ENCODE peak calls at places on chromosomes 13 and 19, in four cellular contexts. One of them, this sample, is unnamed.

GRCh38 chr13:101452519-101453485 is at the start of gene ITGBL1:
- DNase-seq in stimulated activated CD4-positive, alpha-beta T cell treated with anti-CD3 and anti-CD28 coated beads, Interleukin-12 subunit alpha, Interleukin-12 subunit beta, amount 100 ng/mL, for 4 hours: no peak
- DNase-seq in B cell: no peak
- DNase-seq in sciatic nerve: peak
- DNase-seq in this sample: no peak

GRCh38 chr13:85266771-85267170 is 532.4 kb downstream of the SLITRK6 start:
- DNase-seq in B cell: no peak
- DNase-seq in stimulated activated CD4-positive, alpha-beta T cell treated with anti-CD3 and anti-CD28 coated beads, Interleukin-12 subunit alpha, Interleukin-12 subunit beta, amount 100 ng/mL, for 4 hours: no peak
- DNase-seq in sciatic nerve: no peak
- DNase-seq in this sample: no peak

GRCh38 chr19:52533901-52534300 is 6.4 kb downstream of the ZNF808 start:
- DNase-seq in B cell: no peak
- DNase-seq in sciatic nerve: no peak
- DNase-seq in stimulated activated CD4-positive, alpha-beta T cell treated with anti-CD3 and anti-CD28 coated beads, Interleukin-12 subunit alpha, Interleukin-12 subunit beta, amount 100 ng/mL, for 4 hours: no peak
- DNase-seq in this sample: no peak

GRCh38 chr13:100266026-100266425 is 177.1 kb downstream of the PCCA start:
- DNase-seq in sciatic nerve: no peak
- DNase-seq in B cell: no peak
- DNase-seq in stimulated activated CD4-positive, alpha-beta T cell treated with anti-CD3 and anti-CD28 coated beads, Interleukin-12 subunit alpha, Interleukin-12 subunit beta, amount 100 ng/mL, for 4 hours: no peak
- DNase-seq in this sample: no peak

GRCh38 chr13:50617134-50617721 is 226.3 kb downstream of the DLEU7 start:
- DNase-seq in sciatic nerve: no peak
- DNase-seq in stimulated activated CD4-positive, alpha-beta T cell treated with anti-CD3 and anti-CD28 coated beads, Interleukin-12 subunit alpha, Interleukin-12 subunit beta, amount 100 ng/mL, for 4 hours: no peak
- DNase-seq in B cell: no peak
- DNase-seq in this sample: no peak

GRCh38 chr19:17327654-17328516 is 6.8 kb downstream of the ANO8 start:
- DNase-seq in B cell: peak
- DNase-seq in sciatic nerve: peak
- DNase-seq in stimulated activated CD4-positive, alpha-beta T cell treated with anti-CD3 and anti-CD28 coated beads, Interleukin-12 subunit alpha, Interleukin-12 subunit beta, amount 100 ng/mL, for 4 hours: peak
- DNase-seq in this sample: no peak

GRCh38 chr19:8458380-8458779 is 13.6 kb downstream of the HNRNPM start:
- DNase-seq in sciatic nerve: no peak
- DNase-seq in B cell: no peak
- DNase-seq in stimulated activated CD4-positive, alpha-beta T cell treated with anti-CD3 and anti-CD28 coated beads, Interleukin-12 subunit alpha, Interleukin-12 subunit beta, amount 100 ng/mL, for 4 hours: no peak
- DNase-seq in this sample: no peak

GRCh38 chr19:16777811-16778210 is 51.4 kb upstream of the SIN3B start:
- DNase-seq in B cell: no peak
- DNase-seq in sciatic nerve: no peak
- DNase-seq in stimulated activated CD4-positive, alpha-beta T cell treated with anti-CD3 and anti-CD28 coated beads, Interleukin-12 subunit alpha, Interleukin-12 subunit beta, amount 100 ng/mL, for 4 hours: no peak
- DNase-seq in this sample: no peak

GRCh38 chr19:49587227-49587626 is 3.8 kb upstream of the PRR12 start:
- DNase-seq in B cell: no peak
- DNase-seq in sciatic nerve: no peak
- DNase-seq in stimulated activated CD4-positive, alpha-beta T cell treated with anti-CD3 and anti-CD28 coated beads, Interleukin-12 subunit alpha, Interleukin-12 subunit beta, amount 100 ng/mL, for 4 hours: no peak
- DNase-seq in this sample: no peak

GRCh38 chr13:50936681-50937080 is 27.1 kb downstream of the RNASEH2B start:
- DNase-seq in stimulated activated CD4-positive, alpha-beta T cell treated with anti-CD3 and anti-CD28 coated beads, Interleukin-12 subunit alpha, Interleukin-12 subunit beta, amount 100 ng/mL, for 4 hours: no peak
- DNase-seq in sciatic nerve: no peak
- DNase-seq in B cell: no peak
- DNase-seq in this sample: no peak

GRCh38 chr19:51697169-51697776 is 4.1 kb downstream of the SPACA6 start:
- DNase-seq in stimulated activated CD4-positive, alpha-beta T cell treated with anti-CD3 and anti-CD28 coated beads, Interleukin-12 subunit alpha, Interleukin-12 subunit beta, amount 100 ng/mL, for 4 hours: no peak
- DNase-seq in B cell: no peak
- DNase-seq in sciatic nerve: no peak
- DNase-seq in this sample: no peak

GRCh38 chr13:32988588-32989256 is 27.5 kb upstream of the KL start:
- DNase-seq in stimulated activated CD4-positive, alpha-beta T cell treated with anti-CD3 and anti-CD28 coated beads, Interleukin-12 subunit alpha, Interleukin-12 subunit beta, amount 100 ng/mL, for 4 hours: no peak
- DNase-seq in sciatic nerve: no peak
- DNase-seq in B cell: no peak
- DNase-seq in this sample: no peak

GRCh38 chr19:29855771-29856510 is 44.1 kb downstream of the CCNE1 start:
- DNase-seq in sciatic nerve: no peak
- DNase-seq in B cell: no peak
- DNase-seq in stimulated activated CD4-positive, alpha-beta T cell treated with anti-CD3 and anti-CD28 coated beads, Interleukin-12 subunit alpha, Interleukin-12 subunit beta, amount 100 ng/mL, for 4 hours: no peak
- DNase-seq in this sample: no peak

GRCh38 chr19:6532244-6532999 is 1.6 kb downstream of the TNFSF9 start:
- DNase-seq in B cell: peak
- DNase-seq in stimulated activated CD4-positive, alpha-beta T cell treated with anti-CD3 and anti-CD28 coated beads, Interleukin-12 subunit alpha, Interleukin-12 subunit beta, amount 100 ng/mL, for 4 hours: no peak
- DNase-seq in sciatic nerve: no peak
- DNase-seq in this sample: peak

GRCh38 chr13:49587311-49587847 is 2.0 kb upstream of the RCBTB1 start:
- DNase-seq in sciatic nerve: no peak
- DNase-seq in B cell: no peak
- DNase-seq in stimulated activated CD4-positive, alpha-beta T cell treated with anti-CD3 and anti-CD28 coated beads, Interleukin-12 subunit alpha, Interleukin-12 subunit beta, amount 100 ng/mL, for 4 hours: no peak
- DNase-seq in this sample: no peak

This sample was measured in GM06990.